ENCODE peak calls at places on chromosomes 7 and 10, in six cellular contexts. H, N, K, F, E and U are unnamed samples.

GRCh38 chr7:80918909-80919721 is at the start of gene SEMA3C:
- DNase-seq in H (peak), N (peak), K (no peak), F (peak), E (no peak), U (peak)

GRCh38 chr10:71079761-71080380 is 132.5 kb upstream of the UNC5B start:
- DNase-seq in H (no peak), N (no peak), K (no peak), F (peak), E (no peak), U (no peak)

GRCh38 chr7:131061818-131062217 is 265.9 kb upstream of the MKLN1 start:
- DNase-seq in H (no peak), N (no peak), K (no peak), F (no peak), E (no peak), U (no peak)

GRCh38 chr7:877312-878232 is 1.2 kb downstream of the GET4 start:
- DNase-seq in H (no peak), N (peak), K (no peak), F (no peak), E (no peak), U (peak)

GRCh38 chr10:58220769-58221448 is 46.8 kb downstream of the IPMK start:
- DNase-seq in H (no peak), N (no peak), K (no peak), F (no peak), E (no peak), U (peak)

GRCh38 chr7:108200326-108200725 is 70.2 kb upstream of the LAMB4 start:
- DNase-seq in H (peak), N (no peak), K (no peak), F (no peak), E (no peak), U (peak)

GRCh38 chr10:93006435-93007039 is 54.1 kb upstream of the CYP26C1 start:
- DNase-seq in H (peak), N (no peak), K (no peak), F (no peak), E (no peak), U (peak)

GRCh38 chr7:29538322-29538874 is 25.2 kb upstream of the PRR15 start:
- DNase-seq in H (no peak), N (no peak), K (no peak), F (no peak), E (no peak), U (no peak)

GRCh38 chr7:69823151-69823744 is 225.0 kb downstream of the AUTS2 start:
- DNase-seq in H (no peak), N (no peak), K (no peak), F (no peak), E (no peak), U (no peak)

GRCh38 chr7:134541-134940 is 57.8 kb upstream of the FAM20C start:
- DNase-seq in H (no peak), N (no peak), K (no peak), F (no peak), E (no peak), U (no peak)

GRCh38 chr10:3763035-3763456 is 22.0 kb downstream of the KLF6 start:
- DNase-seq in H (peak), N (no peak), K (no peak), F (no peak), E (no peak), U (peak)